ENCODE peak calls at places on chromosomes 3 and 15, in seven cellular contexts. G is ascending aorta, R is colonic mucosa, C is tibial nerve, I is foreskin fibroblast, D is lower lobe of right lung, U is GM23338. K is an unnamed sample.

GRCh38 chr3:185402561-185402960 is 39.6 kb downstream of the MAP3K13 start:
- DNase-seq in G (no peak), R (no peak), C (no peak), I (peak; percentile 40), D (no peak), U (no peak), K (peak; percentile 81)

GRCh38 chr15:100902436-100903190 is 16.5 kb upstream of the LRRK1 start:
- DNase-seq in G (peak; percentile 89), R (peak; percentile 82), C (peak; percentile 68), I (peak; percentile 89), D (peak; percentile 80), U (no peak), K (peak; percentile 93)

GRCh38 chr15:47609693-47610092 is 107.6 kb upstream of the SEMA6D start:
- DNase-seq in G (no peak), R (peak; percentile 46), C (no peak), I (no peak), D (no peak), U (no peak), K (no peak)

GRCh38 chr3:140540262-140540661 is 137.6 kb upstream of the TRIM42 start:
- DNase-seq in G (no peak), R (no peak), C (no peak), I (no peak), D (no peak), U (no peak), K (no peak)

GRCh38 chr3:177440456-177441105 is 243.3 kb upstream of the TBL1XR1 start:
- DNase-seq in G (no peak), R (no peak), C (no peak), I (peak; percentile 54), D (no peak), U (no peak), K (no peak)

GRCh38 chr3:14508505-14508819 is 31.7 kb downstream of the GRIP2 start:
- DNase-seq in G (peak; percentile 19), R (no peak), C (no peak), I (no peak), D (no peak), U (no peak), K (no peak)

GRCh38 chr15:68585574-68586273 is 6.9 kb downstream of the CORO2B start:
- DNase-seq in G (peak; percentile 55), R (no peak), C (no peak), I (no peak), D (no peak), U (no peak), K (no peak)

GRCh38 chr3:194269610-194270145 is 81.5 kb downstream of the CPN2 start:
- DNase-seq in G (peak; percentile 88), R (peak; percentile 73), C (peak; percentile 57), I (no peak), D (peak; percentile 82), U (peak; percentile 86), K (peak; percentile 66)

GRCh38 chr3:196336319-196337145 is 1.7 kb downstream of the TM4SF19 start:
- DNase-seq in G (no peak), R (no peak), C (no peak), I (no peak), D (no peak), U (no peak), K (no peak)

GRCh38 chr15:85886345-85886935 is 91.7 kb upstream of the KLHL25 start:
- DNase-seq in G (no peak), R (no peak), C (no peak), I (no peak), D (no peak), U (no peak), K (no peak)

GRCh38 chr3:27468283-27468886 is 15.8 kb downstream of the SLC4A7 start:
- DNase-seq in G (no peak), R (no peak), C (no peak), I (no peak), D (no peak), U (no peak), K (no peak)

GRCh38 chr3:180610981-180611380 is 9.0 kb downstream of the TTC14 start:
- DNase-seq in G (no peak), R (no peak), C (no peak), I (no peak), D (no peak), U (no peak), K (peak; percentile 28)

GRCh38 chr3:23615068-23615467 is 190.7 kb upstream of the UBE2E1 start:
- DNase-seq in G (no peak), R (no peak), C (no peak), I (no peak), D (no peak), U (no peak), K (no peak)

GRCh38 chr3:66115858-66116654 is 77.3 kb upstream of the MAGI1 start:
- DNase-seq in G (peak; percentile 82), R (no peak), C (peak; percentile 26), I (peak; percentile 96), D (no peak), U (peak; percentile 83), K (peak; percentile 99)

GRCh38 chr15:48856947-48857346 is 21.0 kb upstream of the EID1 start:
- DNase-seq in G (no peak), R (no peak), C (no peak), I (peak; percentile 61), D (no peak), U (peak; percentile 77), K (peak; percentile 47)

GRCh38 chr3:129615751-129616281 is 9.3 kb upstream of the PLXND1 start:
- DNase-seq in G (no peak), R (peak; percentile 35), C (no peak), I (no peak), D (peak; percentile 55), U (no peak), K (no peak)

GRCh38 chr15:70164910-70165791 is 67.4 kb upstream of the TLE3 start:
- DNase-seq in G (no peak), R (no peak), C (no peak), I (no peak), D (no peak), U (no peak), K (no peak)

GRCh38 chr3:99430348-99431134 is 207.9 kb upstream of the COL8A1 start:
- DNase-seq in G (no peak), R (no peak), C (no peak), I (no peak), D (no peak), U (no peak), K (no peak)

GRCh38 chr15:56045068-56045748 is 51.8 kb upstream of the NEDD4 start:
- DNase-seq in G (no peak), R (no peak), C (no peak), I (peak; percentile 48), D (no peak), U (no peak), K (no peak)

GRCh38 chr3:12966847-12967750 is 106.1 kb downstream of the IQSEC1 start:
- DNase-seq in G (no peak), R (peak; percentile 34), C (no peak), I (peak; percentile 57), D (peak; percentile 55), U (peak; percentile 56), K (peak; percentile 25)

GRCh38 chr3:133987933-133988484 is 41.7 kb downstream of the SLCO2A1 start:
- DNase-seq in G (no peak), R (no peak), C (no peak), I (no peak), D (no peak), U (no peak), K (no peak)

GRCh38 chr3:109804697-109805096 is 467.4 kb upstream of the DPPA4 start:
- DNase-seq in G (no peak), R (no peak), C (no peak), I (no peak), D (no peak), U (no peak), K (no peak)

GRCh38 chr15:31157644-31158069 is 56.1 kb upstream of the TRPM1 start:
- DNase-seq in G (no peak), R (no peak), C (no peak), I (no peak), D (no peak), U (no peak), K (no peak)

GRCh38 chr3:151843275-151843674 is 29.4 kb downstream of the AADAC start:
- DNase-seq in G (no peak), R (no peak), C (no peak), I (no peak), D (no peak), U (no peak), K (peak; percentile 39)

GRCh38 chr3:172643780-172644179 is 67.1 kb downstream of the NCEH1 start:
- DNase-seq in G (no peak), R (no peak), C (no peak), I (no peak), D (no peak), U (no peak), K (no peak)
- H3K4me3 ChIP-seq in G (no peak overlapping the region), R (no peak overlapping the region), C (no peak overlapping the region), I (no peak overlapping the region), D (no peak overlapping the region), U (no peak overlapping the region), K (no peak overlapping the region)

GRCh38 chr3:197547206-197547605 is 8.6 kb downstream of the BDH1 start:
- DNase-seq in G (no peak), R (peak; percentile 73), C (no peak), I (no peak), D (no peak), U (no peak), K (no peak)
- TF ChIP-seq CTCF in G (no peak), R (no peak), C (no peak), I (no peak), D (no peak), U (no peak), K (no peak)

GRCh38 chr3:63279442-63279841 is 1.3 kb downstream of the SYNPR start:
- DNase-seq in G (no peak), R (no peak), C (no peak), I (no peak), D (no peak), U (peak; percentile 2), K (no peak)
- H3K4me3 ChIP-seq in G (no peak overlapping the region), R (no peak overlapping the region), C (no peak overlapping the region), I (no peak overlapping the region), D (no peak overlapping the region), U (peak overlapping the region; percentile 96), K (no peak overlapping the region)

DNA sequence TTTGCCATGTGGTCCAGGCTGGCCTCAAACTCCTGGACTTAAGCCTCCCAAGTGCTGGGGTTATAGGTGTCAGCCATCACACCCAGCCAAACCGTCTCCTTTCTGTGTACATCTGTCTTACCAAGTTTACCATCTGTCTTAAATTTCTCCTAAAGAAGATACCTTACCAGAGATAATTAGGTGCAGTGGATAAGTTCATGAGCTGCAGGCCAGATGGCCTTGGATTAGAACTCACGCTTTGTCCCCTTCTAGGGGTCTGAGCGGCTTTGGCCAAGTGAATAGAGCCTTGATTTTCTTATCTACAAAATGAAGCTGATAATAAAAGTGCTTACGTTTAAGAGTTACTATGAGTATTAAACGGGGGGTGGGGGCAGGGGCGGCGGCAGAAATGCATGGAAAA is 103.9 kb downstream of the SUCLG2 start:
- DNase-seq in G (no peak), R (no peak), C (no peak), I (no peak), D (no peak), U (no peak), K (no peak)
- TF ChIP-seq CTCF in G (no peak), R (no peak), C (no peak), I (no peak), D (no peak), U (no peak), K (no peak)

DNA sequence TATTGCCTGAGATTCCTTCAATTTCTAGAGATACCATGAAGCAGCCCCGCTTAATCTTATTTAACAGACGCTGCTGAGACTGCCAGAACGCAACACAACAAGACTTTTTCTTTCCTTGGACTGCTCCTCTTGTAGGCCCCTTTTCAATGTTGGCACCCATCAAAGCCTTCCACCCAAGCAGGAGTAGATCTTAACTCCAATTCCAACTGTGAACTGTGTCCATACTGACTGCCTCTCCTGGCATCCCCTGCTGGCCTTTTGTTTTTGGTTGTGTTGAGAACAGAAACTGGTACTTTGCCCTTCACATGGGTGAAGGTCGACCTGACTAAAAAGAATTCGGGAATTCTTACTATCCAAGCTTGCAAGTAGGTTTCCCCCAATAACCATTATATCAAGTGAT is 50.2 kb downstream of the TRIM71 start:
- DNase-seq in G (no peak), R (no peak), C (no peak), I (no peak), D (no peak), U (no peak), K (no peak)
- H3K4me3 ChIP-seq in G (no peak overlapping the region), R (no peak overlapping the region), C (no peak overlapping the region), I (no peak overlapping the region), D (no peak overlapping the region), U (peak overlapping the region; percentile 42), K (no peak overlapping the region)